ENCODE peak calls at places on chromosome 1, in seven cellular contexts. K, B, I, D, H, S and L are unnamed samples.

GRCh38 chr1:201065686-201066085 is 42.2 kb upstream of the KIF21B start:
- DNase-seq in K (no peak), B (no peak), I (no peak), D (no peak), H (no peak), S (no peak), L (no peak)

GRCh38 chr1:236051107-236051885 is 13.6 kb downstream of the NID1 start:
- DNase-seq in K (no peak), B (peak), I (peak), D (no peak), H (no peak), S (no peak), L (peak)

GRCh38 chr1:103106426-103107321 is 1.6 kb downstream of the COL11A1 start:
- DNase-seq in K (peak), B (peak), I (peak), D (peak), H (no peak), S (peak), L (peak)

GRCh38 chr1:172089768-172090510 is 248.6 kb downstream of the DNM3 start:
- DNase-seq in K (peak), B (peak), I (no peak), D (peak), H (peak), S (peak), L (peak)

GRCh38 chr1:112991721-112992120 is 35.7 kb upstream of the SLC16A1 start:
- DNase-seq in K (no peak), B (no peak), I (no peak), D (no peak), H (no peak), S (no peak), L (no peak)

GRCh38 chr1:40742363-40743061 is 41.1 kb upstream of the KCNQ4 start:
- DNase-seq in K (no peak), B (no peak), I (no peak), D (peak), H (no peak), S (no peak), L (no peak)

GRCh38 chr1:24558902-24559791 is 3.3 kb downstream of the NCMAP start:
- DNase-seq in K (no peak), B (peak), I (peak), D (no peak), H (no peak), S (peak), L (peak)

GRCh38 chr1:32334274-32334861 is 1.7 kb downstream of the MARCKSL1 start:
- DNase-seq in K (no peak), B (no peak), I (no peak), D (no peak), H (no peak), S (no peak), L (no peak)

GRCh38 chr1:85465099-85465790 is at the start of gene DDAH1:
- DNase-seq in K (peak), B (peak), I (peak), D (peak), H (no peak), S (peak), L (peak)

GRCh38 chr1:6180215-6180577 is at the start of gene CHD5:
- DNase-seq in K (no peak), B (peak), I (no peak), D (no peak), H (no peak), S (no peak), L (no peak)

GRCh38 chr1:230090194-230090711 is 23.2 kb downstream of the GALNT2 start:
- DNase-seq in K (no peak), B (no peak), I (peak), D (no peak), H (no peak), S (no peak), L (peak)